ENCODE peak calls at places on chromosomes 1 and 21, in nine cellular contexts. One of them, this sample, is unnamed.

GRCh38 chr1:58500036-58500435 is 46.5 kb downstream of the OMA1 start:
- DNase-seq in esophagus squamous epithelium: no peak
- DNase-seq in NCI-H1105 treated with DMSO at 0.1 percent for 48 hours: peak
- DNase-seq in NCI-H446: no peak
- DNase-seq in AG09319: no peak
- DNase-seq in activated gamma-delta T cell treated with anti-CD3 and anti-CD28 coated beads, Interleukin-2, amount 50 U/mL, for 16 hours: no peak
- DNase-seq in colonic mucosa: no peak
- DNase-seq in AG08396: no peak
- DNase-seq in HFFc6: no peak
- DNase-seq in this sample: no peak

GRCh38 chr21:35220301-35220700 is 171.2 kb upstream of the RUNX1 start:
- DNase-seq in esophagus squamous epithelium: no peak
- DNase-seq in NCI-H1105 treated with DMSO at 0.1 percent for 48 hours: no peak
- DNase-seq in NCI-H446: no peak
- DNase-seq in AG09319: no peak
- DNase-seq in activated gamma-delta T cell treated with anti-CD3 and anti-CD28 coated beads, Interleukin-2, amount 50 U/mL, for 16 hours: no peak
- DNase-seq in colonic mucosa: no peak
- DNase-seq in AG08396: no peak
- DNase-seq in HFFc6: peak
- DNase-seq in this sample: no peak

GRCh38 chr1:184260382-184260781 is 126.4 kb upstream of the C1orf21 start:
- DNase-seq in esophagus squamous epithelium: no peak
- DNase-seq in NCI-H1105 treated with DMSO at 0.1 percent for 48 hours: no peak
- DNase-seq in NCI-H446: no peak
- DNase-seq in AG09319: no peak
- DNase-seq in activated gamma-delta T cell treated with anti-CD3 and anti-CD28 coated beads, Interleukin-2, amount 50 U/mL, for 16 hours: no peak
- DNase-seq in colonic mucosa: no peak
- DNase-seq in AG08396: peak
- DNase-seq in HFFc6: peak
- DNase-seq in this sample: no peak

GRCh38 chr21:32565856-32566465 is 19.4 kb downstream of the TCP10L start:
- DNase-seq in esophagus squamous epithelium: no peak
- DNase-seq in NCI-H1105 treated with DMSO at 0.1 percent for 48 hours: no peak
- DNase-seq in NCI-H446: no peak
- DNase-seq in AG09319: no peak
- DNase-seq in activated gamma-delta T cell treated with anti-CD3 and anti-CD28 coated beads, Interleukin-2, amount 50 U/mL, for 16 hours: no peak
- DNase-seq in colonic mucosa: no peak
- DNase-seq in AG08396: no peak
- DNase-seq in HFFc6: peak
- DNase-seq in this sample: no peak

GRCh38 chr1:178005450-178005849 is 35.6 kb upstream of the SEC16B start:
- DNase-seq in esophagus squamous epithelium: no peak
- DNase-seq in NCI-H1105 treated with DMSO at 0.1 percent for 48 hours: no peak
- DNase-seq in NCI-H446: no peak
- DNase-seq in AG09319: no peak
- DNase-seq in activated gamma-delta T cell treated with anti-CD3 and anti-CD28 coated beads, Interleukin-2, amount 50 U/mL, for 16 hours: no peak
- DNase-seq in colonic mucosa: no peak
- DNase-seq in AG08396: no peak
- DNase-seq in HFFc6: no peak
- DNase-seq in this sample: no peak

GRCh38 chr1:16903054-16903453 is 7.3 kb downstream of the RNU1-2 start:
- DNase-seq in esophagus squamous epithelium: no peak
- DNase-seq in NCI-H1105 treated with DMSO at 0.1 percent for 48 hours: no peak
- DNase-seq in NCI-H446: no peak
- DNase-seq in AG09319: no peak
- DNase-seq in activated gamma-delta T cell treated with anti-CD3 and anti-CD28 coated beads, Interleukin-2, amount 50 U/mL, for 16 hours: no peak
- DNase-seq in colonic mucosa: no peak
- DNase-seq in AG08396: no peak
- DNase-seq in HFFc6: peak
- DNase-seq in this sample: no peak

GRCh38 chr1:160460683-160461287 is 60.4 kb downstream of the VANGL2 start:
- DNase-seq in esophagus squamous epithelium: no peak
- DNase-seq in NCI-H1105 treated with DMSO at 0.1 percent for 48 hours: no peak
- DNase-seq in NCI-H446: no peak
- DNase-seq in AG09319: no peak
- DNase-seq in activated gamma-delta T cell treated with anti-CD3 and anti-CD28 coated beads, Interleukin-2, amount 50 U/mL, for 16 hours: no peak
- DNase-seq in colonic mucosa: no peak
- DNase-seq in AG08396: no peak
- DNase-seq in HFFc6: no peak
- DNase-seq in this sample: no peak

GRCh38 chr1:227323956-227324267 is 5.6 kb upstream of the CDC42BPA start:
- DNase-seq in esophagus squamous epithelium: no peak
- DNase-seq in NCI-H1105 treated with DMSO at 0.1 percent for 48 hours: no peak
- DNase-seq in NCI-H446: no peak
- DNase-seq in AG09319: no peak
- DNase-seq in activated gamma-delta T cell treated with anti-CD3 and anti-CD28 coated beads, Interleukin-2, amount 50 U/mL, for 16 hours: no peak
- DNase-seq in colonic mucosa: no peak
- DNase-seq in AG08396: no peak
- DNase-seq in HFFc6: no peak
- DNase-seq in this sample: no peak

GRCh38 chr21:43787180-43787533 is 2.2 kb upstream of the RRP1 start:
- DNase-seq in esophagus squamous epithelium: no peak
- DNase-seq in NCI-H1105 treated with DMSO at 0.1 percent for 48 hours: no peak
- DNase-seq in NCI-H446: no peak
- DNase-seq in AG09319: no peak
- DNase-seq in activated gamma-delta T cell treated with anti-CD3 and anti-CD28 coated beads, Interleukin-2, amount 50 U/mL, for 16 hours: no peak
- DNase-seq in colonic mucosa: no peak
- DNase-seq in AG08396: no peak
- DNase-seq in HFFc6: no peak
- DNase-seq in this sample: no peak

GRCh38 chr1:115457295-115457694 is 119.2 kb upstream of the NGF start:
- DNase-seq in esophagus squamous epithelium: no peak
- DNase-seq in NCI-H1105 treated with DMSO at 0.1 percent for 48 hours: peak
- DNase-seq in NCI-H446: peak
- DNase-seq in AG09319: no peak
- DNase-seq in activated gamma-delta T cell treated with anti-CD3 and anti-CD28 coated beads, Interleukin-2, amount 50 U/mL, for 16 hours: no peak
- DNase-seq in colonic mucosa: no peak
- DNase-seq in AG08396: no peak
- DNase-seq in HFFc6: no peak
- DNase-seq in this sample: no peak

GRCh38 chr1:58409826-58410225 is 136.7 kb downstream of the OMA1 start:
- DNase-seq in esophagus squamous epithelium: no peak
- DNase-seq in NCI-H1105 treated with DMSO at 0.1 percent for 48 hours: no peak
- DNase-seq in NCI-H446: no peak
- DNase-seq in AG09319: no peak
- DNase-seq in activated gamma-delta T cell treated with anti-CD3 and anti-CD28 coated beads, Interleukin-2, amount 50 U/mL, for 16 hours: no peak
- DNase-seq in colonic mucosa: no peak
- DNase-seq in AG08396: no peak
- DNase-seq in HFFc6: peak
- DNase-seq in this sample: peak

GRCh38 chr1:231566468-231566867 is 38.0 kb downstream of the TSNAX start:
- DNase-seq in esophagus squamous epithelium: no peak
- DNase-seq in NCI-H1105 treated with DMSO at 0.1 percent for 48 hours: no peak
- DNase-seq in NCI-H446: no peak
- DNase-seq in AG09319: no peak
- DNase-seq in activated gamma-delta T cell treated with anti-CD3 and anti-CD28 coated beads, Interleukin-2, amount 50 U/mL, for 16 hours: no peak
- DNase-seq in colonic mucosa: no peak
- DNase-seq in AG08396: no peak
- DNase-seq in HFFc6: no peak
- DNase-seq in this sample: no peak

GRCh38 chr1:1115830-1116700 is at the start of gene C1orf159:
- DNase-seq in esophagus squamous epithelium: peak
- DNase-seq in NCI-H1105 treated with DMSO at 0.1 percent for 48 hours: peak
- DNase-seq in NCI-H446: peak
- DNase-seq in AG09319: peak
- DNase-seq in activated gamma-delta T cell treated with anti-CD3 and anti-CD28 coated beads, Interleukin-2, amount 50 U/mL, for 16 hours: peak
- DNase-seq in colonic mucosa: peak
- DNase-seq in AG08396: peak
- DNase-seq in HFFc6: peak
- DNase-seq in this sample: peak

This sample was measured in T1000.